ENCODE peak calls at places on chromosome 13, in four cellular contexts. F, S, D and H are unnamed samples.

GRCh38 chr13:73250061-73250460 is 191.3 kb downstream of the KLF5 start:
- DNase-seq in F (no peak), S (no peak), D (no peak), H (no peak)

GRCh38 chr13:48265217-48265815 is 32.3 kb downstream of the ITM2B start:
- DNase-seq in F (no peak), S (no peak), D (no peak), H (no peak)

GRCh38 chr13:78680611-78681010 is 21.7 kb upstream of the OBI1 start:
- DNase-seq in F (no peak), S (no peak), D (peak), H (no peak)

GRCh38 chr13:92549275-92549674 is 677.3 kb upstream of the GPC6 start:
- DNase-seq in F (no peak), S (no peak), D (no peak), H (no peak)

GRCh38 chr13:29136341-29136740 is 316.2 kb downstream of the MTUS2 start:
- DNase-seq in F (no peak), S (no peak), D (peak), H (no peak)

GRCh38 chr13:67147257-67148218 is 82.6 kb downstream of the PCDH9 start:
- DNase-seq in F (no peak), S (peak), D (peak), H (peak)

GRCh38 chr13:45299194-45299593 is 41.8 kb downstream of the TPT1 start:
- DNase-seq in F (no peak), S (peak), D (peak), H (no peak)

GRCh38 chr13:33509642-33510229 is 224.2 kb upstream of the STARD13 start:
- DNase-seq in F (no peak), S (peak), D (peak), H (peak)

GRCh38 chr13:44273991-44274810 is 99.4 kb upstream of the SERP2 start:
- DNase-seq in F (no peak), S (peak), D (peak), H (peak)

GRCh38 chr13:113855012-113855921 is 8.6 kb downstream of the GAS6 start:
- DNase-seq in F (no peak), S (no peak), D (no peak), H (no peak)

GRCh38 chr13:88744289-88744688 is 1073.1 kb downstream of the SLITRK5 start:
- DNase-seq in F (no peak), S (no peak), D (no peak), H (no peak)

GRCh38 chr13:38602261-38602660 is 84.6 kb upstream of the FREM2 start:
- DNase-seq in F (no peak), S (no peak), D (peak), H (no peak)

GRCh38 chr13:44263920-44264610 is 109.6 kb upstream of the SERP2 start:
- DNase-seq in F (no peak), S (no peak), D (no peak), H (no peak)

GRCh38 chr13:51906581-51906980 is 44.8 kb downstream of the CCDC70 start:
- DNase-seq in F (no peak), S (no peak), D (peak), H (no peak)

GRCh38 chr13:83121904-83122303 is 760.4 kb downstream of the SLITRK1 start:
- DNase-seq in F (no peak), S (peak), D (no peak), H (no peak)

GRCh38 chr13:70747305-70747704 is 639.1 kb upstream of the KLHL1 start:
- DNase-seq in F (no peak), S (no peak), D (no peak), H (no peak)

GRCh38 chr13:65461590-65461989 is 1768.5 kb downstream of the PCDH9 start:
- DNase-seq in F (no peak), S (peak), D (no peak), H (no peak)

GRCh38 chr13:39859898-39860297 is 204.4 kb downstream of the COG6 start:
- DNase-seq in F (no peak), S (no peak), D (no peak), H (no peak)

GRCh38 chr13:45540864-45541263 is 74.7 kb downstream of the ERICH6B start:
- DNase-seq in F (no peak), S (no peak), D (no peak), H (no peak)

DNA sequence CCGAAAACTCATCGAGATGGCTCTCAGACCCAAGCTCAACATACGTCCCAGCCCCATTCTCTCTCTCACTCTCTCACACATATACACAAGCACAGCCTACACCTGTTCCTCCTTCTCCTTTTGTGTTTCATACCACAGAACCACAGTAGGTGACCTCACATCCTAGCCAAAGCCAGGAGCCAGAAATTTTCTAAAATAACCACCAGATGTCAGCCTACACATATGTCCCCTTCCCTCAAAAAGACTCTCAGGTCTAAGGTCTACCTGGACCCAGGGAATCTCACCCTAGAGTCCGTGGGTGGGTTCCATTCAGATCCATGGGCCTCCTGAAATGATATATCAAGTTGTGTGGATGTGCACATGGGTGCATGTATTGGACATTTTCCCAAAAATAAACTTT is 104.2 kb upstream of the IPO5 start:
- DNase-seq in F (peak), S (peak), D (peak), H (peak)
- TF ChIP-seq CTCF in F (peak), S (peak), D (peak), H (peak)

GRCh38 chr13:101545521-101545920 is 93.0 kb downstream of the ITGBL1 start:
- DNase-seq in F (no peak), S (peak), D (peak), H (peak)
- TF ChIP-seq CTCF in F (no peak), S (peak), D (peak), H (peak)

GRCh38 chr13:75385708-75386083 is 96.3 kb downstream of the TBC1D4 start:
- DNase-seq in F (no peak), S (no peak), D (no peak), H (no peak)
- TF ChIP-seq CTCF in F (no peak), S (no peak), D (no peak), H (no peak)

GRCh38 chr13:111359237-111359915 is 38.9 kb downstream of the TEX29 start:
- DNase-seq in F (no peak), S (peak), D (no peak), H (peak)
- TF ChIP-seq CTCF in F (no peak), S (no peak), D (no peak), H (peak)

DNA sequence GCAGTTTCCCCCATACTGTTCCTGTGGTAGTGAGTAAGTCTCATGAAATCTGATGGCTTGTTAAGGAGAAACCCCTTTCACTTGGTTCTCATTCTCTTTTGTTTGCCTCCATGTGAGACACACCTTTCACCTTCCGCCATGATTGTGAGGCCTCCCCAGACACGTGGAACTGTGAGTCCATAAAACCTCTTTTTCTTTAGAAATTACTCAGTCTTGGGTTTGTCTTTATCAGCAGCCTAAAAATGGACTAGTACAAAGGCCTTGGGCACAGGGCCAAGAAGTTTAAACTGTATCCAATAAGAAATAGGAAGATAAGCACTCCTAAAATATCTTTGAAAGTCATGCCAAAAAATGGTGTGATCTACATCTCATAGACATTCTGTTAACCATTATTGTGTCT is 176.9 kb downstream of the TBC1D4 start:
- DNase-seq in F (no peak), S (peak), D (no peak), H (no peak)
- TF ChIP-seq CTCF in F (no peak), S (no peak), D (no peak), H (no peak)

GRCh38 chr13:107375701-107376350 is 807.9 kb upstream of the ARGLU1 start:
- DNase-seq in F (no peak), S (no peak), D (no peak), H (no peak)

GRCh38 chr13:107376393-107377085 is 808.6 kb upstream of the ARGLU1 start:
- DNase-seq in F (no peak), S (no peak), D (no peak), H (no peak)

GRCh38 chr13:107374038-107374437 is 806.1 kb upstream of the ARGLU1 start:
- DNase-seq in F (no peak), S (no peak), D (no peak), H (no peak)

GRCh38 chr13:107370036-107370785 is 802.3 kb upstream of the ARGLU1 start:
- DNase-seq in F (no peak), S (peak), D (peak), H (no peak)

GRCh38 chr13:107373551-107373950 is 805.6 kb upstream of the ARGLU1 start:
- DNase-seq in F (no peak), S (peak), D (peak), H (no peak)
- TF ChIP-seq CTCF in F (no peak), S (no peak), D (peak), H (peak)

GRCh38 chr13:31172001-31172400 is 10.3 kb upstream of the HSPH1 start:
- DNase-seq in F (no peak), S (peak), D (peak), H (peak)

GRCh38 chr13:31172535-31172934 is 10.8 kb upstream of the HSPH1 start:
- DNase-seq in F (peak), S (peak), D (peak), H (peak)

GRCh38 chr13:31179241-31179640 is 17.5 kb upstream of the HSPH1 start:
- DNase-seq in F (no peak), S (no peak), D (no peak), H (no peak)

GRCh38 chr13:31175847-31176536 is 14.3 kb upstream of the HSPH1 start:
- DNase-seq in F (no peak), S (peak), D (no peak), H (no peak)

GRCh38 chr13:31174018-31174417 is 12.3 kb upstream of the HSPH1 start:
- DNase-seq in F (no peak), S (no peak), D (peak), H (peak)
- TF ChIP-seq CTCF in F (peak), S (no peak), D (peak), H (no peak)

GRCh38 chr13:99312493-99312883 is 5.3 kb upstream of the GPR183 start:
- DNase-seq in F (no peak), S (peak), D (no peak), H (peak)
- TF ChIP-seq CTCF in F (no peak), S (no peak), D (no peak), H (no peak)

DNA sequence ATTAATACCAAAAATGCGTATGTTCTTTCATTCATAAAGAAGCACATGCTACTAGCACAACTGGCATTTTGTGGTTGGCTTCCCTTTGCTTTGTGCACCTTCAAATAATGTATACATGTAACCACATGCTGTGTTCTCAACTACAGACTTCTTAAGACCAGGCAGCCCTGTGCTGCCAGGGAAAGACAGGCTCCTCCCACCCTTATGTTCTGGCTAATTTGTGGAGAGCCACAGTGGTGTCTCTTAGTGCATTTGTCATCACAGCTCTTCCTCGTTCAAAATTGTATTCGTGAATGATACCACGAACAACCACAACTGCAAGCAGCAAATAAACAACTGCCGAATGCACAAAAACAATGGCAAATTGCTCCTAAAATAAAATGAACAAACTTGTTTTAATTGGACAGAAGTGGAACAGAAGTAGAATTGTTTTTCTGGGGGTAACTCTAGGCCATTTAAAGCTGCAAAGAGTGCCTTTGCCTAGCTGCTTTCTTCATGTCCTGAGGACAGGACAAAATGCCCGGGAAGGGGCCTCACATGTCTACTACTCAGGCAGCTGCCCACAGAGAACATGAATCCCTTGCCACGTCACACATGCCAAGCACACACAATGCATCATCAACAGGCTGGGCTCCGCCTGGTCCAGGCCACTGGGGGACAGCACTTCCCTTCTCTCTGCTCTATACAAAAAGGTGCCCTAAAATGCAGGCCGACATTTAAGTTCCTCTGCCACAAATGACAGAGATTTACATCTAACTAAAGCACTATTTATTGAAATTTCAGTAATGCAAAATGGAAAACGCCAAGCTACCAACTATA is 21.7 kb downstream of the IRS2 start:
- DNase-seq in F (no peak), S (peak), D (no peak), H (peak)
- TF ChIP-seq CTCF in F (no peak), S (peak), D (peak), H (peak)